ENCODE peak calls at places on chromosomes 2 and 18, in eight cellular contexts. G is GM12878, Y is K562, X is heart left ventricle, E is adrenal gland, A is HCT116, C is suprapubic skin, L is transverse colon. I is an unnamed sample. For H3K27me3, the result is how much of the 10 kb centered on the place peaks cover.

GRCh38 chr2:167749016-167749415 is 498.4 kb downstream of the STK39 start:
- DNase-seq in G (no peak), Y (no peak), X (no peak), E (no peak), A (no peak), C (no peak), L (no peak), I (no peak)

GRCh38 chr18:75439356-75439755 is 11.9 kb upstream of the SMIM21 start:
- DNase-seq in G (no peak), Y (no peak), X (no peak), E (no peak), A (no peak), C (no peak), L (no peak), I (no peak)

GRCh38 chr2:196372811-196373664 is 201.7 kb upstream of the STK17B start:
- DNase-seq in G (no peak), Y (no peak), X (no peak), E (no peak), A (no peak), C (no peak), L (peak), I (no peak)

GRCh38 chr2:20465716-20466391 is 19.0 kb downstream of the RHOB start:
- DNase-seq in G (no peak), Y (no peak), X (no peak), E (no peak), A (no peak), C (no peak), L (no peak), I (peak)

GRCh38 chr2:222479855-222480254 is 55.5 kb downstream of the SGPP2 start:
- DNase-seq in G (no peak), Y (no peak), X (no peak), E (no peak), A (no peak), C (no peak), L (no peak), I (no peak)

GRCh38 chr2:101985101-101985792 is 6.5 kb upstream of the IL1R2 start:
- DNase-seq in G (no peak), Y (no peak), X (no peak), E (no peak), A (no peak), C (no peak), L (peak), I (no peak)

GRCh38 chr2:12700989-12701388 is 15.7 kb upstream of the TRIB2 start:
- DNase-seq in G (no peak), Y (no peak), X (no peak), E (no peak), A (no peak), C (no peak), L (no peak), I (no peak)

GRCh38 chr2:105103481-105103880 is 65.6 kb downstream of the MRPS9 start:
- DNase-seq in G (no peak), Y (no peak), X (no peak), E (no peak), A (no peak), C (no peak), L (no peak), I (no peak)

GRCh38 chr2:238132463-238133450 is 5.7 kb upstream of the KLHL30 start:
- DNase-seq in G (no peak), Y (no peak), X (no peak), E (no peak), A (no peak), C (no peak), L (no peak), I (no peak)

GRCh38 chr2:9724565-9724964 is 93.8 kb upstream of the YWHAQ start:
- DNase-seq in G (no peak), Y (no peak), X (no peak), E (no peak), A (no peak), C (no peak), L (no peak), I (peak)

GRCh38 chr2:227607969-227608368 is 6.7 kb downstream of the SCYGR3 start:
- DNase-seq in G (no peak), Y (no peak), X (no peak), E (no peak), A (no peak), C (no peak), L (no peak), I (no peak)

GRCh38 chr2:111161971-111162370 is 41.3 kb downstream of the BCL2L11 start:
- DNase-seq in G (no peak), Y (no peak), X (peak), E (no peak), A (no peak), C (no peak), L (peak), I (no peak)

GRCh38 chr2:1613078-1613445 is 131.3 kb downstream of the PXDN start:
- DNase-seq in G (no peak), Y (no peak), X (no peak), E (no peak), A (no peak), C (no peak), L (no peak), I (no peak)

GRCh38 chr2:70645733-70646420 is 92.3 kb upstream of the TGFA start:
- DNase-seq in G (no peak), Y (no peak), X (no peak), E (no peak), A (no peak), C (no peak), L (no peak), I (no peak)

GRCh38 chr2:120881981-120882788 is 146.5 kb downstream of the GLI2 start:
- DNase-seq in G (no peak), Y (no peak), X (peak), E (no peak), A (no peak), C (no peak), L (no peak), I (peak)

GRCh38 chr18:13393338-13393737 is 174.8 kb downstream of the LDLRAD4 start:
- DNase-seq in G (no peak), Y (no peak), X (no peak), E (no peak), A (no peak), C (peak), L (no peak), I (no peak)

GRCh38 chr2:25168256-25169072 is at the start of gene POMC:
- DNase-seq in G (no peak), Y (no peak), X (no peak), E (no peak), A (no peak), C (no peak), L (peak), I (peak)

GRCh38 chr2:122163596-122163995 is 408.1 kb downstream of the TSN start:
- DNase-seq in G (no peak), Y (no peak), X (no peak), E (no peak), A (no peak), C (no peak), L (no peak), I (no peak)

GRCh38 chr2:122167561-122167960 is 412.1 kb downstream of the TSN start:
- DNase-seq in G (no peak), Y (no peak), X (no peak), E (no peak), A (no peak), C (no peak), L (no peak), I (no peak)

GRCh38 chr2:122164964-122165363 is 409.5 kb downstream of the TSN start:
- DNase-seq in G (no peak), Y (no peak), X (no peak), E (no peak), A (no peak), C (no peak), L (no peak), I (no peak)

GRCh38 chr2:122168799-122169198 is 413.3 kb downstream of the TSN start:
- DNase-seq in G (no peak), Y (no peak), X (no peak), E (no peak), A (no peak), C (no peak), L (no peak), I (no peak)

DNA sequence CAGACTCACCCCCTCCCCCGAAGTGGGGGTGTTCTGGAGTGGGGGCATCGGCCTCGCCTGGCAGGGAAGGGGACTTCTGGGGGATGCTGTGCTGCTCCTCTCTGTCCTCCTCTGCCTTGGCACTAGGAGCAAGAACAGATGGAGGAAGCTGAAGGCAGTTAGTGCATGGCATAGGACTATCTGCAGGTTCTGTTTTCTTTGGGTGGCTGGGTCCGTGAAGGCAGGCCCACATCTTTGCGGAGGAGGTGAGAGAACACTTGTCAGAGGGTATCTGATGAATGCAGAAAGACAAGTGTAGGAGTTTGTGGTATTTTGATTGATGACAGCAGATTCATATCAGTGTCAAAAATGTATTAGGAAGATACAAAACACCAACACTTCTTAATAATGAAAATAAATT is 411.4 kb downstream of the TSN start:
- DNase-seq in G (no peak), Y (no peak), X (no peak), E (no peak), A (no peak), C (no peak), L (no peak), I (no peak)
- TF ChIP-seq POLR2A in G (no peak), Y (no peak), X (no peak), E (no peak), A (no peak), C (no peak), L (no peak), I (no peak)

DNA sequence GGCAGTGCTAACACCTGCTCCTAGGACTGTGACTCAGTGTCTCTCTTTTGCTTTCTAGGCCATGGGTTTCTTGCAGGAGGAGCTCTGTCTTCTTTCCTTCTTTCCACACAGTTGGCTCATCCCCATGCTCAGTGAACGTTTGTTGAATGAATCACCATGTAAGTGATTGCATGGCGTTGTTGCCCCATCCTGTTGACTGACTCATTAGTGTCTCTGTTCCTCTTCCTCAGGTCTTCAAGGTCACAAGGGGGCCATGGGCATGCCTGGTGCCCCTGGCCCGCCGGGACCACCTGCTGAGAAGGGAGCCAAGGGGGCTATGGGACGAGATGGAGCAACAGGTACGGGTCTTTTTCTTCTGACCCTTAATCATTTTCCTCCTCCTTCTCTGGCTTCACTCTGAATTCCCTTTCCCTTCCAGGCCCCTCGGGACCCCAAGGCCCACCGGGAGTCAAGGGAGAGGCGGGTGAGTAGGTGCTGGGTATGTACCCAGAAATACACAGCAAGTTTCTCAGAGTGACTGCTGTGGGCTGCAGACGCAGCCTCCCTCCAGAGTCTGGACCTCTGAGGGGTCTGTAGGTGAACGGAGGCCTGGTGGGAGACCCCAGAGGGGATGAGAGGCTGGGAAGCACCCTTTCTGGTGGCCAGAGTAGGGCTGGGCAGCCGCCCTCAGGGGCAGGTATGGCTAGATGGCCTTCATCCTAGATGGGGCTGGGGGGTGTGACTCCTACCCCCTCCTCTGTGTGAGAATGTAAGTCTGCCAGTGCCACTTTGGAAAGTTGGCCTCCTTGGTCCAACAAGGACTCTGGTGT is 32.3 kb downstream of the MARCO start:
- DNase-seq in G (no peak), Y (no peak), X (no peak), E (peak), A (no peak), C (no peak), L (no peak), I (no peak)
- H3K27me3 ChIP-seq in G (under half), Y (under half), X (under half), E (under half), A (under half), C (under half), L (under half), I (under half)

GRCh38 chr2:113219525-113219888 is 45.7 kb downstream of the PSD4 start:
- DNase-seq in G (no peak), Y (no peak), X (no peak), E (no peak), A (no peak), C (no peak), L (no peak), I (no peak)

GRCh38 chr2:113217455-113218282 is 43.9 kb downstream of the PSD4 start:
- DNase-seq in G (no peak), Y (no peak), X (peak), E (no peak), A (no peak), C (no peak), L (no peak), I (no peak)

GRCh38 chr2:113219092-113219441 is 45.3 kb downstream of the PSD4 start:
- DNase-seq in G (no peak), Y (no peak), X (no peak), E (no peak), A (no peak), C (no peak), L (no peak), I (no peak)

GRCh38 chr2:113216891-113217454 is 43.2 kb downstream of the PSD4 start:
- DNase-seq in G (no peak), Y (no peak), X (no peak), E (no peak), A (no peak), C (no peak), L (no peak), I (no peak)

DNA sequence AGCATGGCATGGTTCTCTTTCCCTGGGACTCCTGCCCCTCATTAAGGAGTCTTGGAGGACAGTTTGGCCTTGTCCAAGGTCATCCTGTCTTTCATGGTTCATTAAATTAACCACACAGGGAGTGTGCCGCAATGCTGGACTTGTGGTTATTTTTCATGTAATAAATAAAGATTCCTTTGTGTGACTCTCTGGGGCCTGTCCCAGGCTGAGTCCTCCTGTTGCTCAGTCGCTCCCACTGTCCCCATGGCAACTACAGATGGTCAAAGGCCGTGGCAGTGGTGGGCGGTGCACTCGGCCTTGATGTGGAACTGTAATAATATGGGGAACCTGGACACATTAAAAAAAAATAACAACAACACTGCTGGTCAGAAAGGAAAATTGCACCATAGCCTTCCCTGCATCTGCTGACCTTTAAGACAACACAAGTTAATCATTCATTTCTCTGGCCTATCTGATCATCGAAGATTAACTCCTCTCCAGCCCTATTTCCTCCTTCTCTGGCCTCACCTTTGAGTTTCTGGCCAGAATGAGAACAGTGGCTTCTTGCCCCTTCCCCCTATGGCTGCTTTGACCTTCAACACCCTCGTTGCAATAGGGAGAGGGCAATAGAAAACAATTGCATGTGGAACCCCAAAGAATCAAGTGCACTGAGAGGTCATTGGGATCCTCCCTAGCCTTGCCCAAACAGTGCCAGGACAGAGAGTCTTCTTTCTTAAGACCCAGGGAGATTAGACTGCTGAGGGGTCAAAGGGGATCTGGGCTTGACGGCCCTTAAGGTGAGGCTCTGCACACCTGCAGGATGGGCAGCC is 44.7 kb downstream of the PSD4 start:
- DNase-seq in G (no peak), Y (no peak), X (no peak), E (peak), A (no peak), C (no peak), L (peak), I (no peak)
- TF ChIP-seq POLR2A in G (no peak), Y (no peak), X (no peak), E (no peak), A (no peak), C (no peak), L (no peak), I (peak)

GRCh38 chr2:240986787-240987411 is 11.5 kb upstream of the SNED1 start:
- DNase-seq in G (no peak), Y (no peak), X (no peak), E (peak), A (no peak), C (peak), L (peak), I (no peak)

GRCh38 chr2:240983996-240984498 is 14.4 kb upstream of the SNED1 start:
- DNase-seq in G (no peak), Y (no peak), X (no peak), E (no peak), A (no peak), C (peak), L (peak), I (peak)

GRCh38 chr2:240987588-240987987 is 10.8 kb upstream of the SNED1 start:
- DNase-seq in G (no peak), Y (no peak), X (no peak), E (peak), A (no peak), C (peak), L (peak), I (no peak)

GRCh38 chr2:240988146-240988545 is 10.3 kb upstream of the SNED1 start:
- DNase-seq in G (no peak), Y (no peak), X (no peak), E (no peak), A (no peak), C (peak), L (peak), I (no peak)

GRCh38 chr2:240985881-240986786 is 12.3 kb upstream of the SNED1 start:
- DNase-seq in G (no peak), Y (no peak), X (no peak), E (peak), A (no peak), C (peak), L (peak), I (peak)
- H3K27me3 ChIP-seq in G (under half), Y (under half), X (under half), E (under half), A (under half), C (under half), L (under half), I (under half)

DNA sequence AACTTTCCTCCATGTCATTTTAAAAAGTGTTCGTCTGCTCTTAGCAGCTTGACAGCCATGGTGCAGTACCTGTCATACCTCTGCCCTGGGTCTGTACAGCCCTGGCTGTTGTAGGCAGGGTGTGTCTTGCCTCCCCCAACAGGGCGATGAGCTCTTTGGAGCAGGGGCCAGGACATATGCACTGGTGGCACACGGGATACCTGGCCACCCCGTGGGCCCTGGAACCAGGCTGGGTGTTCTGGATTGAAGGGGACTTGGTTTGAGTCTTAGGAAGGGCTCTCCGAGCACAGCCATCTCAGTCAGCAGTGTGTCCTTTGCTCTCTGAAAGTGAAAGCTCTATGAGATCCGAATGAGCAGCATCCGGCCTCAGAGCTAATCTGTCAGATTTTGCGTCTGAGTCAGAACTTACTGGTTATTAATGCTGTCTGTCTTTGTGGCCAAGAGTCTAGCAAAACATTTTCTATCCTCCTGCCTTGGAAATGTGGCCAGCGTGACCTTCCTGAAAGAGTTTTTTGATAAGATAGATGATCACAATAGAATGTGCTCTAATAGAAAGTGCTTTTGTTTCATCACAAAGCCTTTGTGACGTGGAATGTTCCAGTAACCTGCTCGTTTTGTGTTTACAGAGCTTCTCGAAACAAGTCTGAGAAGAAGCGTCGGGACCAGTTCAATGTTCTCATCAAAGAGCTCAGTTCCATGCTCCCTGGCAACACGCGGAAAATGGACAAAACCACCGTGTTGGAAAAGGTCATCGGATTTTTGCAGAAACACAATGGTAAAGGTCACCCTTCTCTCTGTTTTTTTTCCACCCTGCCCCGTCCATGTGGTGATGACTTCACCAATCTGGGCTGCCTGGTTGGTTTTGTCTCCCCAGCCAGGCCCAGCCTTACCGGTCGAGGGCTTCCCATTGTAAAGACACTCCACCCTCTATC is 77.3 kb upstream of the RPL31 start:
- DNase-seq in G (peak), Y (no peak), X (no peak), E (peak), A (no peak), C (peak), L (peak), I (peak)
- TF ChIP-seq POLR2A in G (peak), Y (no peak), X (no peak), E (peak), A (no peak), C (no peak), L (peak), I (no peak)

DNA sequence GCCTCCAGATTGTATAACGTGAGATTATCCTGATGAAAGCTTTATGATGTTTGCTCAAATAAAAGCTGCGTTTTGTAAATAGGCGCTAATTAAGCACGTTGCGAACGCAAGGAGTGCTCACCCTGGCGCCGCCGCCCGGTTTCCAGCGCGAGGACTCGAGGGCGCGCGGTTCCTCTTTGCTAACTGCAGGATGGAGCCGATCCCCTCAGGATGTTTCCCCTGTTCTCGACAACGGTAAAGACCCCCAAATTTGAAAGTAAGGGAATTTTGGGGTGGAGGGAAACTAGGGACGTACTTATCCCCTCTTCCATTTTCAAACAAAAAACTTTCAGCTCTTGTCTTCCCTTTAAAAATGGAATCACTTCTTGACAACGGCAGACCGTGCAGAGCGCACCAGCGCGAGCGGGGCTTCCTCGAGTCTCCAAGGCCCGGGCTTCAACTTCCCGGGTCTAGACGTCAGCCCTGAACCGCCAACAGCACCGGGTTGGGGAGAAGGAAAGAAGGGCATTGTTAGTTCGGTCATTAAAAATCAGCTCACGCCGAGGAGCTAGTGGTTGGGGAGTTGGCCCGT is 1.1 kb upstream of the GBX2 start:
- DNase-seq in G (no peak), Y (no peak), X (no peak), E (no peak), A (no peak), C (no peak), L (no peak), I (no peak)
- H3K27me3 ChIP-seq in G (under half), Y (under half), X (half or more), E (half or more), A (under half), C (half or more), L (half or more), I (half or more)